ENCODE peak calls at places on chromosome 19, in ten cellular contexts. V is PC-3; A is HL-60; L is NCI-H774; Y is right cardiac atrium; M is CD4-positive, alpha-beta T cell; W is AG04450; E is ACHN; R is stimulated activated CD8-positive, alpha-beta memory T cell treated with anti-CD3 and anti-CD28 coated beads, Interleukin-12 subunit alpha, Interleukin-12 subunit beta, amount 100 ng/mL, for 4 hours; I is stimulated activated CD4-positive, alpha-beta T cell treated with anti-CD3 and anti-CD28 coated beads, Interleukin-1b, Interleukin-23, amount 100 ng/mL, for 24 hours. F is an unnamed sample.

GRCh38 chr19:12838182-12838890 is at the start of gene MAST1:
- DNase-seq in V (peak), A (peak), L (peak), Y (peak), M (peak), W (no peak), E (peak), R (no peak), I (peak), F (peak)

GRCh38 chr19:10120538-10121198 is 969 bp upstream of the EIF3G start:
- DNase-seq in V (peak), A (no peak), L (no peak), Y (peak), M (no peak), W (peak), E (no peak), R (no peak), I (no peak), F (no peak)

GRCh38 chr19:56837492-56837891 is 3.0 kb downstream of the PEG3 start:
- DNase-seq in V (peak), A (peak), L (no peak), Y (peak), M (no peak), W (no peak), E (no peak), R (no peak), I (no peak), F (no peak)

GRCh38 chr19:46493236-46494114 is 2.2 kb downstream of the PNMA8B start:
- DNase-seq in V (no peak), A (no peak), L (no peak), Y (peak), M (peak), W (no peak), E (no peak), R (no peak), I (no peak), F (no peak)

GRCh38 chr19:42092350-42092749 is 16.4 kb downstream of the ZNF574 start:
- DNase-seq in V (peak), A (peak), L (peak), Y (no peak), M (no peak), W (no peak), E (peak), R (no peak), I (peak), F (peak)

GRCh38 chr19:13284929-13285928 is 135.0 kb downstream of the IER2 start:
- DNase-seq in V (no peak), A (peak), L (no peak), Y (no peak), M (no peak), W (no peak), E (no peak), R (no peak), I (no peak), F (no peak)

GRCh38 chr19:5017235-5017634 is 48.3 kb downstream of the KDM4B start:
- DNase-seq in V (no peak), A (no peak), L (no peak), Y (peak), M (no peak), W (no peak), E (no peak), R (no peak), I (no peak), F (no peak)

GRCh38 chr19:1244693-1245451 is 3.3 kb downstream of the ATP5F1D start:
- DNase-seq in V (no peak), A (no peak), L (no peak), Y (peak), M (no peak), W (no peak), E (no peak), R (no peak), I (no peak), F (no peak)

GRCh38 chr19:49344516-49345423 is 9.6 kb downstream of the CD37 start:
- DNase-seq in V (no peak), A (no peak), L (no peak), Y (no peak), M (no peak), W (no peak), E (no peak), R (no peak), I (no peak), F (no peak)

GRCh38 chr19:14081797-14082674 is 3.5 kb downstream of the C19orf67 start:
- DNase-seq in V (peak), A (no peak), L (no peak), Y (peak), M (no peak), W (no peak), E (no peak), R (no peak), I (no peak), F (no peak)

GRCh38 chr19:19475845-19476828 is 39.2 kb downstream of the TSSK6 start:
- DNase-seq in V (peak), A (no peak), L (no peak), Y (peak), M (no peak), W (no peak), E (peak), R (no peak), I (no peak), F (no peak)

GRCh38 chr19:4049432-4049831 is 17.3 kb downstream of the ZBTB7A start:
- DNase-seq in V (no peak), A (no peak), L (no peak), Y (peak), M (no peak), W (no peak), E (no peak), R (no peak), I (no peak), F (no peak)

GRCh38 chr19:8461376-8461775 is 16.6 kb downstream of the HNRNPM start:
- DNase-seq in V (no peak), A (no peak), L (no peak), Y (no peak), M (no peak), W (no peak), E (no peak), R (no peak), I (no peak), F (no peak)

GRCh38 chr19:54674021-54674617 is 11.3 kb downstream of the LILRB4 start:
- DNase-seq in V (peak), A (peak), L (peak), Y (no peak), M (no peak), W (no peak), E (peak), R (no peak), I (no peak), F (peak)

GRCh38 chr19:47819841-47820244 is 1.9 kb upstream of the CRX start:
- DNase-seq in V (no peak), A (no peak), L (no peak), Y (no peak), M (no peak), W (no peak), E (no peak), R (no peak), I (no peak), F (no peak)

GRCh38 chr19:2962018-2962670 is 15.2 kb upstream of the TLE6 start:
- DNase-seq in V (peak), A (peak), L (peak), Y (no peak), M (peak), W (peak), E (peak), R (no peak), I (peak), F (peak)

GRCh38 chr19:27776020-27776419 is 1436.9 kb downstream of the UQCRFS1 start:
- DNase-seq in V (peak), A (peak), L (no peak), Y (no peak), M (no peak), W (no peak), E (peak), R (no peak), I (no peak), F (no peak)

GRCh38 chr19:10399878-10400277 is 3.5 kb downstream of the CDC37 start:
- DNase-seq in V (no peak), A (no peak), L (no peak), Y (peak), M (no peak), W (no peak), E (no peak), R (no peak), I (no peak), F (no peak)

GRCh38 chr19:34502582-34503545 is 21.3 kb downstream of the WTIP start:
- DNase-seq in V (no peak), A (no peak), L (no peak), Y (peak), M (no peak), W (no peak), E (no peak), R (no peak), I (no peak), F (no peak)

GRCh38 chr19:42443944-42444398 is 1.2 kb upstream of the CXCL17 start:
- DNase-seq in V (no peak), A (no peak), L (no peak), Y (no peak), M (no peak), W (no peak), E (no peak), R (no peak), I (no peak), F (peak)

GRCh38 chr19:1446713-1447564 is 3.0 kb upstream of the APC2 start:
- DNase-seq in V (no peak), A (no peak), L (no peak), Y (no peak), M (no peak), W (no peak), E (no peak), R (no peak), I (no peak), F (peak)

GRCh38 chr19:41195675-41196497 is 2.9 kb downstream of the CYP2S1 start:
- DNase-seq in V (no peak), A (no peak), L (no peak), Y (no peak), M (no peak), W (no peak), E (no peak), R (no peak), I (no peak), F (no peak)

GRCh38 chr19:46471116-46471733 is at the start of gene PNMA8A:
- DNase-seq in V (no peak), A (no peak), L (no peak), Y (peak), M (no peak), W (no peak), E (peak), R (no peak), I (no peak), F (peak)

GRCh38 chr19:41999071-41999877 is 5.2 kb upstream of the ATP1A3 start:
- DNase-seq in V (no peak), A (no peak), L (no peak), Y (no peak), M (no peak), W (no peak), E (no peak), R (no peak), I (no peak), F (no peak)

GRCh38 chr19:14487370-14488125 is 8.4 kb downstream of the GIPC1 start:
- DNase-seq in V (no peak), A (no peak), L (no peak), Y (no peak), M (no peak), W (no peak), E (no peak), R (no peak), I (no peak), F (no peak)

GRCh38 chr19:28443361-28443760 is 769.6 kb downstream of the UQCRFS1 start:
- DNase-seq in V (no peak), A (no peak), L (no peak), Y (no peak), M (no peak), W (no peak), E (no peak), R (no peak), I (no peak), F (no peak)

GRCh38 chr19:10010247-10010691 is at the start of gene COL5A3:
- DNase-seq in V (no peak), A (no peak), L (no peak), Y (peak), M (no peak), W (no peak), E (no peak), R (no peak), I (no peak), F (no peak)

GRCh38 chr19:40253611-40254092 is 27.2 kb upstream of the CCNP start:
- DNase-seq in V (no peak), A (no peak), L (no peak), Y (no peak), M (no peak), W (no peak), E (no peak), R (no peak), I (no peak), F (no peak)

GRCh38 chr19:8639821-8640401 is 9.5 kb downstream of the NFILZ start:
- DNase-seq in V (no peak), A (no peak), L (no peak), Y (no peak), M (no peak), W (no peak), E (no peak), R (no peak), I (no peak), F (no peak)

GRCh38 chr19:50728084-50728737 is 5.0 kb downstream of the CLEC11A start:
- DNase-seq in V (no peak), A (peak), L (no peak), Y (peak), M (peak), W (no peak), E (no peak), R (peak), I (peak), F (no peak)